ENCODE peak calls at places on chromosomes 3 and 15, in five cellular contexts. E, S, C, W and N are unnamed samples.

GRCh38 chr3:11635671-11636371 is 7.9 kb downstream of the VGLL4 start:
- DNase-seq in E (no peak), W (no peak), C (no peak), S (no peak), N (no peak)

GRCh38 chr15:41607033-41607432 is 48.0 kb downstream of the TYRO3 start:
- DNase-seq in E (peak; percentile 97), S (no peak), C (no peak), W (no peak), N (no peak)

GRCh38 chr15:22956257-22956979 is 23.8 kb downstream of the CYFIP1 start:
- DNase-seq in C (no peak), S (no peak), W (no peak), E (no peak), N (no peak)

GRCh38 chr3:9124725-9125124 is 124.7 kb downstream of the SRGAP3 start:
- DNase-seq in E (no peak), S (no peak), C (no peak), W (no peak), N (no peak)

GRCh38 chr3:46408853-46409252 is 1.8 kb downstream of the CCRL2 start:
- DNase-seq in S (no peak), C (no peak), E (no peak), W (no peak), N (no peak)

GRCh38 chr3:25826510-25826909 is 36.6 kb downstream of the OXSM start:
- DNase-seq in W (no peak), S (no peak), E (no peak), C (no peak), N (no peak)

GRCh38 chr15:40358492-40359353 is 704 bp downstream of the DISP2 start:
- DNase-seq in W (peak; percentile 25), E (no peak), C (no peak), S (no peak), N (no peak)

GRCh38 chr3:11250902-11251806 is 21.0 kb upstream of the ATG7 start:
- DNase-seq in W (no peak), E (peak; percentile 24), S (no peak), C (no peak), N (no peak)

GRCh38 chr3:63970596-63971468 is 52.5 kb downstream of the PSMD6 start:
- DNase-seq in S (no peak), E (no peak), C (no peak), W (peak; percentile 48), N (no peak)

GRCh38 chr15:55710286-55710685 is 32.7 kb downstream of the PRTG start:
- DNase-seq in C (no peak), W (no peak), S (no peak), E (no peak), N (no peak)

GRCh38 chr15:39511000-39511914 is 69.6 kb upstream of the THBS1 start:
- DNase-seq in W (peak; percentile 21), C (no peak), S (no peak), E (peak; percentile 93), N (peak; percentile 62)

GRCh38 chr3:93867425-93867824 is 106.3 kb downstream of the PROS1 start:
- DNase-seq in C (no peak), S (no peak), E (no peak), W (no peak), N (no peak)

GRCh38 chr3:15654096-15654495 is 52.6 kb downstream of the BTD start:
- DNase-seq in W (no peak), E (no peak), C (no peak), S (no peak), N (no peak)

GRCh38 chr15:41822957-41823356 is 4.9 kb upstream of the JMJD7 start:
- DNase-seq in C (no peak), S (no peak), E (no peak), W (no peak), N (no peak)

GRCh38 chr3:14143826-14144225 is 19.0 kb downstream of the TMEM43 start:
- DNase-seq in S (no peak), W (no peak), E (peak; percentile 94), C (no peak), N (peak; percentile 79)

GRCh38 chr3:188339410-188340295 is 185.7 kb downstream of the LPP start:
- DNase-seq in S (no peak), C (no peak), W (no peak), E (no peak), N (no peak)

GRCh38 chr15:65837301-65838283 is 31.7 kb upstream of the RAB11A start:
- DNase-seq in S (no peak), C (no peak), W (no peak), E (no peak), N (no peak)

GRCh38 chr3:17820704-17821103 is 78.3 kb upstream of the TBC1D5 start:
- DNase-seq in W (no peak), S (no peak), C (no peak), E (no peak), N (no peak)

GRCh38 chr3:174540536-174540935 is 318.6 kb upstream of the NAALADL2 start:
- DNase-seq in C (no peak), E (no peak), W (no peak), S (no peak), N (no peak)

GRCh38 chr3:117059054-117059989 is 349.7 kb downstream of the TUSC7 start:
- DNase-seq in S (no peak), E (peak; percentile 46), C (no peak), W (no peak), N (no peak)

GRCh38 chr3:55189359-55189801 is 261.5 kb upstream of the LRTM1 start:
- DNase-seq in C (no peak), S (no peak), E (peak; percentile 78), W (no peak), N (no peak)

GRCh38 chr3:172039352-172040077 is at the start of gene FNDC3B:
- DNase-seq in W (peak; percentile 96), C (peak; percentile 97), S (peak; percentile 98), E (peak; percentile 95), N (peak; percentile 96)

GRCh38 chr3:172040078-172040975 is 949 bp downstream of the FNDC3B start:
- DNase-seq in W (peak; percentile 89), C (peak; percentile 89), E (peak; percentile 86), S (peak; percentile 76), N (peak; percentile 86)

GRCh38 chr3:172042136-172042535 is 2.8 kb downstream of the FNDC3B start:
- DNase-seq in E (no peak), S (no peak), W (no peak), C (no peak), N (no peak)

GRCh38 chr3:172043233-172043632 is 3.9 kb downstream of the FNDC3B start:
- DNase-seq in E (no peak), C (no peak), S (no peak), W (no peak), N (no peak)

GRCh38 chr3:172040976-172041963 is 1.9 kb downstream of the FNDC3B start:
- DNase-seq in W (peak; percentile 46), S (no peak), C (no peak), E (peak; percentile 41), N (peak; percentile 36)
- TF ChIP-seq CTCF in W (no peak), S (no peak), C (no peak), E (no peak), N (no peak)

GRCh38 chr3:142447308-142447851 is 457 bp downstream of the XRN1 start:
- DNase-seq in S (no peak), W (peak; percentile 56), C (peak; percentile 80), E (peak; percentile 46), N (no peak)

GRCh38 chr3:142450192-142450591 is 2.4 kb upstream of the XRN1 start:
- DNase-seq in C (no peak), S (no peak), E (no peak), W (no peak), N (no peak)

GRCh38 chr3:142445816-142446254 is 2.0 kb downstream of the XRN1 start:
- DNase-seq in S (no peak), W (no peak), E (peak; percentile 53), C (no peak), N (no peak)

GRCh38 chr3:142448424-142448823 is 587 bp upstream of the XRN1 start:
- DNase-seq in S (no peak), E (peak; percentile 11), W (no peak), C (no peak), N (no peak)

GRCh38 chr3:142447852-142448315 is at the start of gene XRN1:
- DNase-seq in W (peak; percentile 97), S (peak; percentile 99), E (peak; percentile 94), C (peak; percentile 95), N (peak; percentile 94)
- TF ChIP-seq POLR2A in W (peak; percentile 68), S (peak; percentile 90), E (peak; percentile 83), C (peak; percentile 62), N (peak; percentile 55)

DNA sequence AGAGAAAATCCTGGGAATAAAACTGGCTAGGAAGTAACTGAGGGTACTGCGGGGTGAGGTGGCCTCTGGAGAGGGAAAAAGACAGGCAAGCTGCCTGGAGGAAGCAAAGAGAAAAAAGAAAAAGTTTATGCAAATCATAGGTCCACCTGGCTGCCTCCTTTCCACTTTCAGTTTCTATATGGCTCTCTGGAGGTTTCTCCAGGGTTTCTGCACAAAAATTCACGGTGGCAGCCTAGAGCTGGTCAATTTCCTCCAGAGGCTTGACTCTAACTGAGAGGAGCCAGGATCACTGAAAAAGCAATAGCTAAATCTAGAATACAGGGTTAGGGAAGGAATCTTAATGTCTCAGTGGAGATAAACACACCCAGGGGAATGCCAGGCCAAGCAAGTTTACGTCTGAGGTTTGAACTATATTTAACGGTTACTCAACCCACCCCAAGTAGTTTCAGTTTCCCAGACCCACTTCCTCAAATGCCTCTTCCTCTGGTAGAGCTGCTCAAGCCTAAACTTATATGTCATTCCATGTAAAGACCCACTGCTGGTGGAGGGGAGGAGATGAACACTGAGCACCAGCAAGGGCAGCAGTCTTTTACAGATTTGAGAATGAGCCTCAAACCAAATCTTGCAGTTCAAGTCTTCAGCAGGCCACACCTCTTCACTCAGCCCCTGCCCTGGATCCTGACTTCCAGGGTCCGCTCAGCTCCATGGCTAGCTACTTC is 5.7 kb downstream of the LYSMD2 start:
- DNase-seq in W (peak; percentile 30), C (no peak), E (peak; percentile 85), S (no peak), N (no peak)
- H3K4me3 ChIP-seq in W (no peak overlapping the region), C (peak overlapping the region; percentile 33), E (peak overlapping the region; percentile 34), S (no peak overlapping the region), N (no peak overlapping the region)

GRCh38 chr3:123285931-123286307 is 84.2 kb downstream of the SEC22A start:
- DNase-seq in C (no peak), E (no peak), S (no peak), W (no peak), N (no peak)

GRCh38 chr3:123287051-123287961 is 85.6 kb downstream of the SEC22A start:
- DNase-seq in E (no peak), W (no peak), S (peak; percentile 42), C (no peak), N (no peak)

GRCh38 chr3:123285066-123285465 is 83.3 kb downstream of the SEC22A start:
- DNase-seq in C (no peak), S (no peak), W (no peak), E (no peak), N (no peak)

GRCh38 chr3:123285479-123285878 is 83.7 kb downstream of the SEC22A start:
- DNase-seq in S (no peak), E (no peak), C (no peak), W (no peak), N (no peak)

DNA sequence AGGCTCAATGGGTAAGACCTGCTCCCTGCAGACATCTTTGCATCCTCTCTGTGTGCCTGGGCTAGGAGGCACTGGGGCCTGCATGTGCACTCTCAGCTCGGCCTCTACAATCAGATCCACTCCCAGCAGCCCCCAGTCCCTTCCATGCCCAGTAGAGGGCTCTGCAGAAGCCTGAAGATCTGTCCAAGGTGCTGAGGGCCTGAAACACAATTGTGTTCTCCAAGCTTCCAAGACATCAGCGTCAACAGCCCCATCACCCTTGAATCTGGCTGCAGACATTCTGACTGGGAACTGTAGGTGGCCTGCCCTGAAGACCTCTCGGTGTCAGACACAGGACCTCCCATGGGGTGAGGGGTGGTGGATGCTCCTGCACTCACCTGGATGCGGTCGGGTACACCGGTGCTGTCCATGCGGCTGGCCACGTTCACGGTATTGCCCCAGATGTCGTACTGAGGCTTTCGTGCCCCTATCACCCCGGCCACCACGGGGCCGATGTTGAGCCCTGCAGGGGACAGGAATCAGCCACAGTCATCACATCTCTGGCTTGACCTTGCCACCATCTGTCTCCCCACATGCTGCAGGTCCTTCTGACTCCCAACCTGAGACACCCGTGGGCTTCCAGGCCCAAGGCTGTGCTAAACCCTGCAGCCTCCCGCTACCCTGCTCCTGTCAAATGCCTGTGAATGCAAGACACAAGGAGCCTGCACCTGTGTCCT is 84.7 kb downstream of the SEC22A start:
- DNase-seq in C (no peak), E (peak; percentile 68), W (peak; percentile 52), S (peak; percentile 84), N (no peak)
- TF ChIP-seq CTCF in C (no peak), E (peak; percentile 85), W (peak; percentile 45), S (no peak), N (peak; percentile 39)